ENCODE peak calls at places on chromosomes 5 and 9, in six cellular contexts. One of them, this sample, is unnamed.

GRCh38 chr9:96062854-96063253 is 187.4 kb downstream of the ERCC6L2 start:
- DNase-seq in brain microvascular endothelial cell: no peak
- DNase-seq in HFF-Myc: no peak
- DNase-seq in dorsolateral prefrontal cortex: no peak
- DNase-seq in GM12865: no peak
- DNase-seq in A549: no peak
- DNase-seq in this sample: no peak

GRCh38 chr9:34891386-34891785 is 66.7 kb upstream of the PHF24 start:
- DNase-seq in HFF-Myc: no peak
- DNase-seq in GM12865: no peak
- DNase-seq in A549: no peak
- DNase-seq in dorsolateral prefrontal cortex: no peak
- DNase-seq in brain microvascular endothelial cell: no peak
- DNase-seq in this sample: no peak

GRCh38 chr5:337565-338130 is 16.1 kb downstream of the AHRR start:
- DNase-seq in brain microvascular endothelial cell: peak; percentile 42
- DNase-seq in GM12865: no peak
- DNase-seq in A549: peak; percentile 70
- DNase-seq in dorsolateral prefrontal cortex: no peak
- DNase-seq in HFF-Myc: no peak
- DNase-seq in this sample: no peak

GRCh38 chr5:67807116-67807888 is 408.3 kb upstream of the PIK3R1 start:
- DNase-seq in dorsolateral prefrontal cortex: no peak
- DNase-seq in HFF-Myc: no peak
- DNase-seq in brain microvascular endothelial cell: no peak
- DNase-seq in GM12865: peak; percentile 34
- DNase-seq in A549: no peak
- DNase-seq in this sample: peak; percentile 31

GRCh38 chr9:126599047-126599650 is 14.6 kb upstream of the LMX1B start:
- DNase-seq in HFF-Myc: no peak
- DNase-seq in A549: no peak
- DNase-seq in brain microvascular endothelial cell: no peak
- DNase-seq in GM12865: no peak
- DNase-seq in dorsolateral prefrontal cortex: no peak
- DNase-seq in this sample: no peak

GRCh38 chr5:59487068-59487686 is 406.3 kb downstream of the PDE4D start:
- DNase-seq in dorsolateral prefrontal cortex: no peak
- DNase-seq in GM12865: no peak
- DNase-seq in brain microvascular endothelial cell: no peak
- DNase-seq in A549: no peak
- DNase-seq in HFF-Myc: no peak
- DNase-seq in this sample: no peak

GRCh38 chr5:83551826-83552225 is 80.3 kb downstream of the VCAN start:
- DNase-seq in HFF-Myc: no peak
- DNase-seq in A549: no peak
- DNase-seq in brain microvascular endothelial cell: no peak
- DNase-seq in GM12865: no peak
- DNase-seq in dorsolateral prefrontal cortex: no peak
- DNase-seq in this sample: no peak

GRCh38 chr5:173247504-173247903 is 12.5 kb upstream of the NKX2-5 start:
- DNase-seq in dorsolateral prefrontal cortex: no peak
- DNase-seq in A549: no peak
- DNase-seq in GM12865: no peak
- DNase-seq in HFF-Myc: no peak
- DNase-seq in brain microvascular endothelial cell: no peak
- DNase-seq in this sample: no peak

GRCh38 chr9:17776735-17777134 is 197.9 kb downstream of the SH3GL2 start:
- DNase-seq in GM12865: no peak
- DNase-seq in brain microvascular endothelial cell: no peak
- DNase-seq in dorsolateral prefrontal cortex: peak; percentile 79
- DNase-seq in HFF-Myc: no peak
- DNase-seq in A549: no peak
- DNase-seq in this sample: no peak

GRCh38 chr5:134536876-134537275 is 11.4 kb downstream of the JADE2 start:
- DNase-seq in HFF-Myc: no peak
- DNase-seq in dorsolateral prefrontal cortex: no peak
- DNase-seq in GM12865: no peak
- DNase-seq in A549: no peak
- DNase-seq in brain microvascular endothelial cell: no peak
- DNase-seq in this sample: no peak

DNA sequence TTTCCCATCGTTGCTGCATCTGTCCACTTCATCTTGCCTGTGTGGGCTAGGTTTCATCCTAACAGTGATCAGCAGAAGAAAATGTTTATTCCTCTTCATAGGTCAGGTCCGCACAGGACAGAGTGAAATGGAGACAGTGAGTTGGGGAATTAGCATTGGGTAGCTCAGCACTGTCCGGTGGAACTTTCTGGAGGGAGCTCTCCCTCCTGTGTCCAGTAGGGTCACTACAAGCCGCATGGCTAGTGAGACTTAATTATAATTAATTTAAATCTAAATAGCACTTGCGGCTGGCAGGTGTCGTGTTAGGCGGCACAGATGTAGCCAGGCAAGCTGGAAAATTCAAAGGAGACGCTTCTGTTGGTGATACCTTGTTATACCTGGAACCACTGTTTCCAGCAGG is 48.4 kb downstream of the CFAP77 start:
- DNase-seq in dorsolateral prefrontal cortex: no peak
- DNase-seq in GM12865: no peak
- DNase-seq in A549: no peak
- DNase-seq in brain microvascular endothelial cell: no peak
- DNase-seq in HFF-Myc: no peak
- DNase-seq in this sample: no peak
- TF ChIP-seq CTCF in dorsolateral prefrontal cortex: no peak
- TF ChIP-seq CTCF in GM12865: no peak
- TF ChIP-seq CTCF in A549: no peak
- TF ChIP-seq CTCF in brain microvascular endothelial cell: no peak
- TF ChIP-seq CTCF in HFF-Myc: no peak
- TF ChIP-seq CTCF in this sample: no peak

GRCh38 chr5:164600929-164601535 is 1095.6 kb downstream of the MAT2B start:
- DNase-seq in GM12865: no peak
- DNase-seq in HFF-Myc: no peak
- DNase-seq in brain microvascular endothelial cell: no peak
- DNase-seq in A549: no peak
- DNase-seq in dorsolateral prefrontal cortex: no peak
- DNase-seq in this sample: no peak

GRCh38 chr5:164600166-164600715 is 1094.8 kb downstream of the MAT2B start:
- DNase-seq in dorsolateral prefrontal cortex: no peak
- DNase-seq in GM12865: no peak
- DNase-seq in HFF-Myc: no peak
- DNase-seq in A549: no peak
- DNase-seq in brain microvascular endothelial cell: no peak
- DNase-seq in this sample: no peak

DNA sequence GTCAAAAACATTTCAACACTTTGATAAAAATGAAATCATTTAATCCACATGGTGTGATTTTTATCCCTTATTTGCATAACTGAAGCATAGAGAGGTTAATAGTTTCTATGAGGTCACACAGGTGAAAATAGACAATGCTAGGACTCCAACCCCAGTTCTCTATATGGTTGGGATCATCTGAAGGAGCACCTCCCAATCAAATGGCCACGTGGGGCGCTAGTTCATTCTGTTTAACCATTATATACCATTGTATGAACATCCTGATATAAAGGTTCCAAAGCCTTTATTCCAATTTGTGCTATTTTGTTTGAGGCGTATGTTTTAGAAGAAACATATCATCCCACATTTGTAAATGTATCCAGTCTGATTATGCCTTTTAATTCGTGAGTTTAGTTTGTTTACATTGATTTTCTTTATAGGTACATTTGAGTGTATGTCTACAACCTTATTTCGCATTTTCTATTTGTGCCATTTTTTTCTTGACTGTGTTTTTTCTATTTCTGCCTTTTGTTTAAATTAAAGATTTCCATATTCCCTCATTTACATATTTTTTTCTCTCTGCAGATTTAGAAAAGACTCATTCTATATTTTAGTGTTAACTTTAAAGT is 1092.0 kb downstream of the MAT2B start:
- DNase-seq in A549: peak; percentile 14
- DNase-seq in HFF-Myc: no peak
- DNase-seq in GM12865: peak; percentile 30
- DNase-seq in brain microvascular endothelial cell: no peak
- DNase-seq in dorsolateral prefrontal cortex: no peak
- DNase-seq in this sample: peak; percentile 27
- TF ChIP-seq CTCF in A549: peak; percentile 23
- TF ChIP-seq CTCF in HFF-Myc: no peak
- TF ChIP-seq CTCF in GM12865: peak; percentile 62
- TF ChIP-seq CTCF in brain microvascular endothelial cell: peak; percentile 16
- TF ChIP-seq CTCF in dorsolateral prefrontal cortex: no peak
- TF ChIP-seq CTCF in this sample: peak; percentile 43

GRCh38 chr5:128493657-128494329 is 44.3 kb downstream of the FBN2 start:
- DNase-seq in GM12865: no peak
- DNase-seq in dorsolateral prefrontal cortex: no peak
- DNase-seq in HFF-Myc: no peak
- DNase-seq in brain microvascular endothelial cell: no peak
- DNase-seq in A549: no peak
- DNase-seq in this sample: no peak

GRCh38 chr5:128494516-128494915 is 43.5 kb downstream of the FBN2 start:
- DNase-seq in A549: peak; percentile 12
- DNase-seq in HFF-Myc: no peak
- DNase-seq in brain microvascular endothelial cell: no peak
- DNase-seq in dorsolateral prefrontal cortex: no peak
- DNase-seq in GM12865: peak; percentile 19
- DNase-seq in this sample: no peak

DNA sequence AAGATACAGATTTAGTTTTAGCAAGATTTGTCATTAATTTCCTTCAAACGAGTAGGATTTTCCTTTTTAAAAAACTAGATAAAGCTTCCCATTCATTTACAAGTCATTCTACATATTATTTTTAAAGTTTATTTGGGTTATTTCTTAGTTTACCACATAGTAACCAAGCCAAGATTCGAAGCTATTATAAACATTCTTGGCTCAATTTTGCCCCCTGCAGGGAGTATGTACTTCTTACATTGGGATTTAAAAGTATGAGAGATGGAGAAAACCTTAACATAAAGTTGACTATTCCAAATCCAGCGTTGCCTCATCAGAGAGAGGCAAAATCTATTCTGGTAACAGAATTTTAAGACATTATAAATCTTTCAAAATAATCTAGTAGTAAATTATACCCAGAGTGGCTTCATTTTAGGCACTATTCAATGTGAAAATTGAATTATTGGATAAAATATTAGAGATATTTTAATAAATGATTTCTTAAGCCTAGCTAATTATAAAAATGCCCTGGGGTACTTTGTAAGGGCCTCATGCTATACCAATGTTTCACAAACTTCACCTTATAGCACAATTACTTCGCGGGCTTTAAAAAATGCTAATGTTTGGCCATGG is 39.1 kb downstream of the FBN2 start:
- DNase-seq in GM12865: peak; percentile 58
- DNase-seq in A549: peak; percentile 61
- DNase-seq in brain microvascular endothelial cell: peak; percentile 53
- DNase-seq in HFF-Myc: peak; percentile 27
- DNase-seq in dorsolateral prefrontal cortex: no peak
- DNase-seq in this sample: peak; percentile 18
- TF ChIP-seq CTCF in GM12865: peak; percentile 21
- TF ChIP-seq CTCF in A549: peak; percentile 59
- TF ChIP-seq CTCF in brain microvascular endothelial cell: peak; percentile 44
- TF ChIP-seq CTCF in HFF-Myc: peak; percentile 34
- TF ChIP-seq CTCF in dorsolateral prefrontal cortex: peak; percentile 43
- TF ChIP-seq CTCF in this sample: peak; percentile 21

DNA sequence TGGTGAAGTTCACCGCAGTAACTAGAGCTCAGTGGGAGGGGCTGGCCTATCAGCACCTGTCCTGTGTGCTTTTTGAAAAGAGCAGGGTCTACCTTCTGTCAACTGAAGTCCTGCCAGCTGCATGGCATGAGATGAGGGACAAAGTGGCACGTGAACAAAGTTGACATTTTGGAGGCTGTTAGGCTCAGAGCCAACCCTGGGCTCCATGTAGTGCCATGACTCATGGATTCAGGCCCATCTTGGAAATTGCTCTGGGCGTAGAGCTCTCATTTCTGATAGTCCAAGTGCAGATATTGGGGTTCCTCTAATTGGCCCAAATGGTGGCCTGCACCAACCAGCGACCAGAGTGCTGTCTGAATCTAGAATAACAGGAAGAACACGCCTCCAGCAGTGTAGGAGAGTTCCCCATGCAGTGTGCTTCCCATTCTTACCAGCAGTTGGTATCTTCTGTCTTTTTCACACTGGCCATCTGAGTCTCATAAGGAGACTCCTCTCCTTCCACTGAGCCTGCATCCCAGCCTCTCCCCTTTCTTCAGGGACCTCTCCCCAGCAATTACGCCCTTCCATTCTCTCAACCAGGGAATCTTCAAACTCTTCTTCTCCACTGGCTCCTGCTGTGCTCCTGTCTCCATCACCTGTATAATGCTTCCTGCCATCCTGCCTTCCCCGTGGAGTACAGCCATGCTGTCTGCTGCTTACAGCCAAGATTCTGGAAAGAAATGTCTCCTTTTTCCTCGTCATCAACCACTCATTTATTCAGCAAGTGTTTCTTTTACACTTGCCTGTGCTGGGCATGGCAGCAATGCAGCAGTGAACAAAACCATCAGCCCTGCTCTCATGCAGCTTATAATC is 30.4 kb downstream of the IRF1 start:
- DNase-seq in brain microvascular endothelial cell: no peak
- DNase-seq in HFF-Myc: no peak
- DNase-seq in GM12865: peak; percentile 50
- DNase-seq in dorsolateral prefrontal cortex: no peak
- DNase-seq in A549: no peak
- DNase-seq in this sample: no peak
- TF ChIP-seq CTCF in brain microvascular endothelial cell: peak; percentile 51
- TF ChIP-seq CTCF in HFF-Myc: peak; percentile 8
- TF ChIP-seq CTCF in GM12865: no peak
- TF ChIP-seq CTCF in dorsolateral prefrontal cortex: no peak
- TF ChIP-seq CTCF in A549: no peak
- TF ChIP-seq CTCF in this sample: no peak

This sample was measured in GM13976.